ENCODE peak calls at places on chromosomes 2 and 18, in four cellular contexts. Z is neuronal stem cell, U is heart left ventricle, S is Peyer's patch. J is an unnamed sample.

GRCh38 chr2:18623782-18624181 is 34.4 kb upstream of the NT5C1B start:
- DNase-seq in Z (no peak), U (no peak), S (no peak), J (no peak)

GRCh38 chr2:64950226-64951160 is 38.7 kb upstream of the SLC1A4 start:
- DNase-seq in Z (no peak), U (no peak), S (no peak), J (no peak)

GRCh38 chr2:73004466-73004865 is 67.0 kb downstream of the SFXN5 start:
- DNase-seq in Z (no peak), U (peak), S (no peak), J (no peak)

GRCh38 chr2:30527859-30528258 is 80.8 kb downstream of the LCLAT1 start:
- DNase-seq in Z (no peak), U (no peak), S (no peak), J (no peak)

GRCh38 chr2:196086517-196087368 is 18.1 kb upstream of the DNAH7 start:
- DNase-seq in Z (no peak), U (no peak), S (no peak), J (no peak)

GRCh38 chr2:97761192-97761591 is 47.8 kb downstream of the ZAP70 start:
- DNase-seq in Z (no peak), U (no peak), S (peak), J (no peak)

GRCh38 chr2:233458826-233459225 is 104.5 kb downstream of the DGKD start:
- DNase-seq in Z (no peak), U (no peak), S (no peak), J (no peak)

GRCh38 chr2:212381428-212382102 is 157.0 kb downstream of the ERBB4 start:
- DNase-seq in Z (no peak), U (no peak), S (no peak), J (no peak)

GRCh38 chr2:118678985-118679384 is 168.5 kb downstream of the EN1 start:
- DNase-seq in Z (no peak), U (no peak), S (no peak), J (no peak)

GRCh38 chr2:240191001-240191400 is 50.5 kb upstream of the OTOS start:
- DNase-seq in Z (no peak), U (no peak), S (no peak), J (no peak)

GRCh38 chr18:31684279-31685096 is at the start of gene B4GALT6:
- DNase-seq in Z (peak), U (peak), S (no peak), J (peak)

GRCh38 chr2:191571163-191571769 is 106.7 kb upstream of the NABP1 start:
- DNase-seq in Z (no peak), U (no peak), S (no peak), J (no peak)

GRCh38 chr2:226673314-226673723 is 126.3 kb downstream of the IRS1 start:
- DNase-seq in Z (no peak), U (no peak), S (no peak), J (no peak)

GRCh38 chr2:85394976-85395375 is 15.2 kb downstream of the CAPG start:
- DNase-seq in Z (no peak), U (no peak), S (no peak), J (no peak)

GRCh38 chr2:263774-264492 is at the start of gene SH3YL1:
- DNase-seq in Z (no peak), U (peak), S (peak), J (no peak)

DNA sequence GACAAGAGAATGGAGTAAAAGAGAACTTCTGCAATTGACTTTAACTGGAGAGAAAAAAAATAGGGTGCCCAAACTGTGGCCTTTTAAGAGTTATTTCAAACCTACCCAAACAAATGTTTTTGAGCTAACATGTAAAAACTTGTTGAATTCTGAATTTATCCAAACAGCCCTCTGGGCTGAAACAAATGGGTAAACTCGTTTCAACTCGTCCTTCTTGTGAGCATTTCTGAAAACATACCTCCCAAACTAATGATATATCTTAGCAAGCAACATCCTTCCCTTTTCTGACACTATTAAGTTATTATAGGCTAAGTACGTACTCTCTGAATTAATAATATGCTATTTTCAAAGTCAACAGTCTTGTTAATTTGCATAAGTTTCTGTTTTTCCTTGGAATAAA is 793.0 kb upstream of the ACVR2A start:
- DNase-seq in Z (no peak), U (no peak), S (no peak), J (no peak)
- H3K4me3 ChIP-seq in Z (no peak), U (no peak), S (no peak), J (no peak)

GRCh38 chr2:144452169-144453038 is 67.5 kb downstream of the ZEB2 start:
- DNase-seq in Z (peak), U (no peak), S (no peak), J (peak)

GRCh38 chr2:144449028-144449406 is 70.9 kb downstream of the ZEB2 start:
- DNase-seq in Z (no peak), U (no peak), S (no peak), J (no peak)

GRCh38 chr2:144453039-144453336 is 66.9 kb downstream of the ZEB2 start:
- DNase-seq in Z (no peak), U (no peak), S (no peak), J (peak)

GRCh38 chr2:144453486-144454158 is 66.3 kb downstream of the ZEB2 start:
- DNase-seq in Z (no peak), U (no peak), S (no peak), J (peak)

DNA sequence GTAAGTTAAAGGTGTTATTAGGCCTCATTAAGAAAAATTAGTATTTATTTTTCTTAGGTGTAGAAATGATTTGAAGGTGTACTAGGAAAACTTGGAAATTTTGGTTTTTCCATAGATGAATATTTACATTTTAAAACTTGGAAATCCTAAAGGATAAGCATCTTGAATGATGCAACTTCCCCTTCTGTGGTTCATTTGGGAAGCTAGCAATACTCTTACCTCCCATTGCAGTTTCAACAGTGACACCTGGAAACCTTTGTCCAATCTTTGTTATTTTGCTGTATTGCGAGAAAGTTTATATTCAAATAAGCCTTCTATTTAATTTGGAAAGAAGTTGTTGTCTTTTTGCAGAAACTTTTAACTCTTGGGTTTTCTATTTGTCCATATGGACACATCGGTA is 68.5 kb downstream of the ZEB2 start:
- DNase-seq in Z (no peak), U (no peak), S (no peak), J (no peak)
- H3K27ac ChIP-seq in Z (no peak), U (no peak), S (no peak), J (no peak)

GRCh38 chr2:219441451-219442205 is 7.0 kb downstream of the SPEG start:
- DNase-seq in Z (no peak), U (peak), S (peak), J (peak)

GRCh38 chr2:219443697-219444023 is 9.0 kb downstream of the SPEG start:
- DNase-seq in Z (no peak), U (no peak), S (no peak), J (no peak)

GRCh38 chr2:219444566-219445091 is 10.0 kb downstream of the SPEG start:
- DNase-seq in Z (no peak), U (no peak), S (no peak), J (no peak)

GRCh38 chr2:219442206-219443015 is 7.8 kb downstream of the SPEG start:
- DNase-seq in Z (no peak), U (no peak), S (no peak), J (no peak)

GRCh38 chr2:219443016-219443696 is 8.5 kb downstream of the SPEG start:
- DNase-seq in Z (no peak), U (no peak), S (no peak), J (no peak)
- H3K4me3 ChIP-seq in Z (no peak), U (no peak), S (no peak), J (no peak)

DNA sequence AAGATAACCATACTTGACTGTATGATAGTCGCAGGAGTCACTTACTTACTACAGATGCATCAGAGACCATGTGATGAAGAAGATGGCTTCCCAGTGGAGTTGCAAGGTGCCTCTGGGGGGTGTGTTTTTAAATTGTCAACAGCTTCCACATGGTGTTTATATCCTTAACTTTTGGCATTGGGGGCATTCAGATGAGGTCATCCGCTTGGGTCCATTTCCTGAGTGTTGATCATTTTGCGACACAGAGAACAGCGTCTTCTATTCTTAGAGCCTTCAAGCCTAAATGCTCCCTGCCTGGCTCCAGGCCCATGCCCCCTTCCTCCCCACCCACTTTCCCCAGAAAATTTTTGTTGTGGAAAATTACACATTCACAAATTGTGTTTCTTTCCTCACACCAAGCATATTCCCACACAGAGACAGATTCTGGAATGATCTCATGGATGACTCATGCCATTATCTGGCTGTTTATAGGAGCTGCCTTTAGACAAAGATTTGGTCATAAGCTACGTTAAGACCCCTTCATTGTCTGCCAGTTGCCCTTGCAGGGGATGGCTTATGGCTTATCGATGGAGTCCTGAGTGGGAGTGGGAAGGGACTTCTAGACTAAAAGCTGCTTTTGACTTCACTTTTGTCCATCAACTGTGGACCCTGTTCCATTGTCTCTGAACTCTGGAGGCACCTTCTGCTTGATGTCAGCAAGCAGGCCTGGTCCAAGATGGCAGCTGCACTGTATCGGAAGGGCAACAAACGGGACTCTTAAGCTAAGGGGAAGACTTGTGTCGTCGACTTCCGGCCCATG is 91.8 kb downstream of the CABLES1 start:
- DNase-seq in Z (no peak), U (peak), S (no peak), J (no peak)
- H3K27ac ChIP-seq in Z (no peak), U (peak), S (peak), J (no peak)

DNA sequence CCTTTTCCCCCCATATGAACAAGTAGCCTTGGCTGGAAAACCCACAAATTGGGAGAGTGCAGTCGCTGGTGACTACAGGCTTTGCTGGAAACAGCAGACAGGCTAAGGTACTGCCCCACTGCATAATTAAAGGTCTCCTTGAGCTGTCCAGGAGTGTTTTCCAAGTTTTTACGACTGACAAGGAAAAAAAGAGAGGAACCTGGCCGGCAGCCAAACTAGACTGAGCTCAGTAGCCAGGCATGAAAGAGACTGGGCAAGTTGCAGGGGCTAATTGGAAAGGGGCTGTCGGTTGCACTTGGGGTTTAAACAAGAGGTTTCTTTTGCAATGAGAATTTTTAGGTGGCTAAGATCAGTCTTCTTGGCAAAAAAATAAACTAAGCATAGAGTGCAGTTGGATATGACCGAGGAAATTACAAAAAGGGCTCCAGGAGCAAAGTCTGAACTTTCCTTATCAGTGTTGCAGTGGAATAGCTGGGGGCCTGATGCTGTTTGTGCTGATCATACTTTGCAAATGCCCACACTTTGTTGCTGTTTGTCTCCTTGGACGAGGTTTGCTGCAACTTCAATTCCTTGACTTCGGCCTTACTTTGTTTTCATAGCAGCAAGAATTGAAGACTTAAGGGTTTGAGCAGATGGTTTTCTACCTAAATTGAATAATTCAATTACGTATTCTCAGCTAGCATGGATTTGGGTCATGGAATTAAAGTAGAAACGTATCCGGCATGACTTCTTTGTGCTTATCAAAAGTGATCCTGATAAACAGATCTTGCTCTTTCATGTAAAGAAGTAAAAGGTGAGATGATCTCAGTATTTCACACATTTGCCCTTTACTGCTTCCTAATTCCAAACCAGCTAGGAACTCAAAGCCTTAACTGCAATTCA is 2.2 kb downstream of the GULP1 start:
- DNase-seq in Z (no peak), U (peak), S (no peak), J (peak)
- H3K4me3 ChIP-seq in Z (peak), U (no peak), S (peak), J (peak)

J was measured in WERI-Rb-1.